ENCODE peak calls at places on chromosomes 12 and 14, in ten cellular contexts. V is psoas muscle; E is K562; K is CD8-positive, alpha-beta T cell; L is ovary; Q is GM23338; Z is retinal pigment epithelial cell; W is sigmoid colon; U is fibroblast of the aortic adventitia; O is lung. T is an unnamed sample.

GRCh38 chr14:25381498-25381897 is 331.6 kb upstream of the STXBP6 start:
- DNase-seq in W (no peak), Q (peak; percentile 52), V (no peak), U (no peak), K (no peak), Z (no peak), E (no peak), O (no peak), L (no peak), T (no peak)

GRCh38 chr12:77325505-77325904 is 260.1 kb upstream of the E2F7 start:
- DNase-seq in E (no peak), Q (peak; percentile 75), W (no peak), O (no peak), L (peak; percentile 38), Z (no peak), K (no peak), U (no peak), V (no peak), T (peak; percentile 46)

GRCh38 chr12:109752117-109753053 is 38.8 kb downstream of the FAM222A start:
- DNase-seq in V (peak; percentile 22), K (no peak), E (no peak), Q (no peak), L (no peak), O (no peak), W (peak; percentile 22), U (no peak), Z (no peak), T (no peak)

GRCh38 chr12:94208433-94208921 is 60.1 kb downstream of the PLXNC1 start:
- DNase-seq in W (no peak), V (no peak), L (no peak), O (no peak), Q (no peak), U (no peak), E (no peak), Z (no peak), K (no peak), T (no peak)

GRCh38 chr12:62657363-62657632 is 190.7 kb downstream of the MON2 start:
- DNase-seq in K (no peak), V (no peak), Z (no peak), L (no peak), O (no peak), U (no peak), Q (no peak), E (no peak), W (no peak), T (no peak)

GRCh38 chr14:61215222-61216010 is 65.7 kb downstream of the TMEM30B start:
- DNase-seq in W (no peak), O (no peak), E (no peak), Z (no peak), Q (no peak), L (no peak), V (peak; percentile 56), K (no peak), U (peak; percentile 68), T (no peak)

GRCh38 chr12:28497889-28498411 is 307.7 kb downstream of the CCDC91 start:
- DNase-seq in Z (no peak), E (no peak), W (no peak), K (no peak), Q (no peak), U (peak; percentile 50), V (no peak), L (no peak), O (no peak), T (no peak)

GRCh38 chr12:9741726-9742125 is 8.8 kb upstream of the CLECL1 start:
- DNase-seq in L (no peak), U (no peak), V (no peak), O (no peak), K (peak; percentile 44), W (no peak), Z (no peak), Q (no peak), E (no peak), T (no peak)

GRCh38 chr12:64678248-64678647 is 68.0 kb downstream of the RASSF3 start:
- DNase-seq in K (no peak), O (no peak), Q (no peak), U (no peak), V (no peak), E (no peak), L (no peak), W (no peak), Z (no peak), T (no peak)

GRCh38 chr12:54222609-54223008 is 33.8 kb upstream of the SMUG1 start:
- DNase-seq in V (no peak), O (no peak), Q (no peak), U (peak; percentile 94), W (no peak), E (no peak), Z (no peak), K (no peak), L (no peak), T (no peak)

GRCh38 chr14:81594012-81594411 is 60.4 kb upstream of the SEL1L start:
- DNase-seq in W (peak; percentile 65), K (no peak), U (no peak), Z (peak; percentile 6), Q (no peak), V (no peak), E (no peak), L (no peak), O (no peak), T (no peak)

GRCh38 chr12:27817761-27818160 is 37.7 kb upstream of the MANSC4 start:
- DNase-seq in U (no peak), L (no peak), O (no peak), W (no peak), V (no peak), Q (no peak), Z (no peak), K (no peak), E (no peak), T (no peak)

GRCh38 chr12:94023879-94024278 is 124.5 kb upstream of the PLXNC1 start:
- DNase-seq in E (no peak), K (no peak), L (no peak), Z (no peak), W (no peak), V (no peak), U (no peak), O (no peak), Q (no peak), T (no peak)

GRCh38 chr12:26680724-26681455 is 152.1 kb downstream of the ITPR2 start:
- DNase-seq in V (no peak), L (no peak), W (no peak), K (no peak), U (peak; percentile 85), E (no peak), Z (no peak), Q (no peak), O (no peak), T (no peak)

GRCh38 chr14:79044894-79045624 is 874.9 kb downstream of the NRXN3 start:
- DNase-seq in O (no peak), W (peak; percentile 70), Z (peak; percentile 7), K (no peak), L (no peak), U (peak; percentile 34), V (no peak), E (no peak), Q (peak; percentile 11), T (no peak)

GRCh38 chr12:67515679-67516363 is 132.7 kb upstream of the DYRK2 start:
- DNase-seq in Z (no peak), O (no peak), E (no peak), K (peak; percentile 37), L (no peak), V (no peak), Q (no peak), U (no peak), W (no peak), T (no peak)

GRCh38 chr14:23371865-23372264 is 744 bp upstream of the IL25 start:
- DNase-seq in V (no peak), K (no peak), Z (no peak), Q (no peak), O (no peak), U (no peak), L (no peak), W (no peak), E (no peak), T (no peak)

GRCh38 chr14:99838555-99839193 is 45.5 kb downstream of the EML1 start:
- DNase-seq in W (no peak), Z (peak; percentile 26), Q (peak; percentile 94), K (no peak), V (no peak), U (peak; percentile 35), E (no peak), L (no peak), O (peak; percentile 49), T (peak; percentile 9)

GRCh38 chr14:93954516-93954830 is 21.9 kb downstream of the ASB2 start:
- DNase-seq in L (no peak), E (no peak), Q (no peak), K (no peak), U (no peak), O (no peak), W (no peak), Z (no peak), V (peak; percentile 32), T (no peak)

DNA sequence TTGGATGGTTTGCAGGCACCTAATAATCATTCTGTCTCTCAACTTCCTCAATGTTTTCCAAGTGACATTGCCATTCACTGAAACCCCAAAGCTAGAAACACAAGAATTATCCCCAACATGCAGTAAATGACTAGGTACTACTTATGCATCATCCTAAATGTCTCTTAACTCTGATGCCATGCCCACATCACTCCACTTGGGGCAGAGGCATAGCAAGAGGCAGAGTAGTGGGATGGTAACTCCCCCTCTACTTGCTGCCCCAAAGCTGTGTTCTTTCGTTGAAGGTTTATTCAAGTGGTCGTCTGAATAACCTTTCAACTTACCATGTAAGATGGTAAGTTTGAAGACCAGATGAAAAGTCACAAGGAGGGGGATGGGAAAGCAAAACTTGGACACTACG is 77.9 kb upstream of the SOX5 start:
- DNase-seq in K (no peak), U (no peak), Z (no peak), Q (peak; percentile 32), L (no peak), W (no peak), O (no peak), V (no peak), E (no peak), T (no peak)
- TF ChIP-seq CTCF in K (no peak), U (no peak), Z (no peak), Q (peak; percentile 15), L (no peak), W (no peak), O (no peak), V (no peak), E (no peak), T (no peak)

GRCh38 chr14:68977741-68978549 is 1.2 kb downstream of the ACTN1 start:
- DNase-seq in Z (no peak), L (peak; percentile 76), K (peak; percentile 55), O (peak; percentile 61), Q (peak; percentile 80), W (peak; percentile 95), V (peak; percentile 61), U (peak; percentile 39), E (peak; percentile 59), T (peak; percentile 68)
- TF ChIP-seq CTCF in Z (no peak), L (no peak), K (no peak), O (no peak), Q (peak; percentile 41), W (peak; percentile 11), V (no peak), U (peak; percentile 14), E (no peak), T (no peak)

GRCh38 chr14:47676301-47676617 is 854 bp upstream of the MDGA2 start:
- DNase-seq in L (no peak), Z (no peak), U (no peak), Q (no peak), E (no peak), V (no peak), W (no peak), O (no peak), K (no peak), T (no peak)
- TF ChIP-seq CTCF in L (no peak), Z (no peak), U (no peak), Q (peak; percentile 6), E (no peak), V (no peak), W (no peak), O (no peak), K (no peak), T (no peak)

GRCh38 chr12:58247633-58248032 is 306.3 kb downstream of the ATP23 start:
- DNase-seq in Q (peak; percentile 39), Z (no peak), E (no peak), U (no peak), K (no peak), W (no peak), V (no peak), O (no peak), L (no peak), T (no peak)
- TF ChIP-seq CTCF in Q (peak; percentile 61), Z (peak; percentile 37), E (no peak), U (no peak), K (no peak), W (no peak), V (no peak), O (no peak), L (no peak), T (no peak)